ENCODE peak calls at places on chromosomes 3 and 15, in ten cellular contexts. I is AML-193; K is stimulated activated naive CD8-positive, alpha-beta T cell treated with anti-CD3 and anti-CD28 coated beads, Interleukin-15, amount 100 ng/mL, for 72 hours; A is GM04503; Y is CD8-positive, alpha-beta memory T cell; X is MCF 10A; W is right lobe of liver; R is CD4-positive, alpha-beta memory T cell; E is KBM-7; D is OCI-M1. P is an unnamed sample.

GRCh38 chr3:189355481-189356201 is 183.9 kb downstream of the TPRG1 start:
- DNase-seq in I (no peak), K (peak), A (peak), Y (peak), X (peak), W (no peak), R (peak), E (no peak), D (no peak), P (no peak)

GRCh38 chr3:12553921-12554391 is 2.9 kb upstream of the MKRN2 start:
- DNase-seq in I (no peak), K (peak), A (no peak), Y (no peak), X (no peak), W (no peak), R (peak), E (peak), D (peak), P (no peak)

GRCh38 chr3:7917443-7918151 is 584.0 kb upstream of the LMCD1 start:
- DNase-seq in I (no peak), K (no peak), A (no peak), Y (no peak), X (no peak), W (no peak), R (no peak), E (no peak), D (no peak), P (no peak)

GRCh38 chr15:79430901-79431635 is 1.1 kb upstream of the MINAR1 start:
- DNase-seq in I (no peak), K (no peak), A (no peak), Y (no peak), X (no peak), W (no peak), R (no peak), E (no peak), D (no peak), P (no peak)

GRCh38 chr3:136883967-136884720 is 22.1 kb downstream of the NCK1 start:
- DNase-seq in I (no peak), K (no peak), A (no peak), Y (no peak), X (no peak), W (no peak), R (no peak), E (no peak), D (no peak), P (no peak)

GRCh38 chr3:195835791-195836190 is 24.1 kb upstream of the MUC4 start:
- DNase-seq in I (no peak), K (no peak), A (no peak), Y (no peak), X (no peak), W (no peak), R (no peak), E (no peak), D (no peak), P (no peak)

GRCh38 chr3:182007441-182007840 is 295.7 kb downstream of the SOX2 start:
- DNase-seq in I (no peak), K (no peak), A (no peak), Y (no peak), X (no peak), W (no peak), R (no peak), E (no peak), D (no peak), P (no peak)

GRCh38 chr15:92011611-92012367 is 158.3 kb downstream of the SLCO3A1 start:
- DNase-seq in I (no peak), K (peak), A (no peak), Y (no peak), X (peak), W (no peak), R (no peak), E (no peak), D (no peak), P (no peak)